ENCODE peak calls at places on chromosomes 5 and 9, in seven cellular contexts. H is hypothalamus, K is ACHN, I is head of caudate nucleus, F is GM19239, U is type B pancreatic cell, Y is NCI-H460. S is an unnamed sample.

GRCh38 chr5:150320048-150320555 is 17.4 kb upstream of the ARSI start:
- DNase-seq in H (peak), K (peak), I (peak), F (no peak), U (no peak), Y (no peak), S (no peak)

GRCh38 chr5:93953442-93953841 is 212.0 kb upstream of the POU5F2 start:
- DNase-seq in H (no peak), K (no peak), I (no peak), F (no peak), U (no peak), Y (no peak), S (no peak)

GRCh38 chr9:99181621-99182020 is 40.1 kb downstream of the ALG2 start:
- DNase-seq in H (no peak), K (no peak), I (no peak), F (no peak), U (no peak), Y (no peak), S (no peak)

GRCh38 chr9:130193119-130193518 is 20.9 kb downstream of the NCS1 start:
- DNase-seq in H (no peak), K (no peak), I (no peak), F (no peak), U (no peak), Y (no peak), S (no peak)

GRCh38 chr9:113410207-113411158 is at the start of the genes C9orf43 and POLE3:
- DNase-seq in H (peak), K (peak), I (peak), F (peak), U (peak), Y (peak), S (peak)

GRCh38 chr5:134541736-134542376 is 16.4 kb downstream of the JADE2 start:
- DNase-seq in H (no peak), K (peak), I (no peak), F (no peak), U (peak), Y (no peak), S (no peak)

GRCh38 chr5:79990205-79990597 is 861 bp downstream of the MTX3 start:
- DNase-seq in H (no peak), K (no peak), I (no peak), F (no peak), U (no peak), Y (no peak), S (no peak)

GRCh38 chr5:137842296-137842695 is 25.4 kb upstream of the MYOT start:
- DNase-seq in H (no peak), K (no peak), I (no peak), F (no peak), U (no peak), Y (no peak), S (no peak)

GRCh38 chr5:87412417-87413115 is at the start of gene CCNH:
- DNase-seq in H (peak), K (peak), I (peak), F (peak), U (peak), Y (peak), S (peak)

GRCh38 chr9:2093920-2094597 is 78.9 kb downstream of the SMARCA2 start:
- DNase-seq in H (peak), K (peak), I (peak), F (no peak), U (no peak), Y (no peak), S (no peak)

GRCh38 chr9:27333241-27334052 is 36.5 kb upstream of the EQTN start:
- DNase-seq in H (peak), K (peak), I (peak), F (peak), U (no peak), Y (peak), S (peak)

GRCh38 chr5:43947870-43948269 is 344.9 kb downstream of the NNT start:
- DNase-seq in H (no peak), K (no peak), I (no peak), F (no peak), U (no peak), Y (no peak), S (no peak)

GRCh38 chr5:66653380-66653779 is 57.2 kb downstream of the MAST4 start:
- DNase-seq in H (no peak), K (no peak), I (no peak), F (no peak), U (no peak), Y (no peak), S (no peak)

GRCh38 chr9:137611623-137612609 is 6.4 kb downstream of the ARRDC1 start:
- DNase-seq in H (no peak), K (peak), I (no peak), F (no peak), U (peak), Y (peak), S (no peak)

GRCh38 chr5:36946101-36946500 is 69.5 kb downstream of the NIPBL start:
- DNase-seq in H (no peak), K (no peak), I (no peak), F (no peak), U (no peak), Y (no peak), S (no peak)